ENCODE peak calls at places on chromosomes 16 and 17, in five cellular contexts. V is AG09319, N is PC-3, O is cardiac fibroblast, S is OCI-LY7. E is an unnamed sample.

GRCh38 chr16:74743668-74744299 is 30.8 kb downstream of the FA2H start:
- DNase-seq in V (no peak), N (peak; percentile 95), O (peak; percentile 23), S (no peak), E (no peak)

GRCh38 chr16:1876468-1876867 is 4.5 kb upstream of the MEIOB start:
- DNase-seq in V (no peak), N (no peak), O (no peak), S (no peak), E (peak; percentile 51)

GRCh38 chr16:72590179-72590937 is 418.4 kb upstream of the PMFBP1 start:
- DNase-seq in V (no peak), N (no peak), O (no peak), S (peak; percentile 3), E (peak; percentile 37)

GRCh38 chr16:85395913-85396878 is 216.9 kb upstream of the GSE1 start:
- DNase-seq in V (no peak), N (no peak), O (peak; percentile 54), S (no peak), E (no peak)

GRCh38 chr16:8048433-8048832 is 541.9 kb downstream of the TMEM114 start:
- DNase-seq in V (no peak), N (no peak), O (no peak), S (no peak), E (no peak)

GRCh38 chr16:31092330-31092729 is 2.3 kb downstream of the VKORC1 start:
- DNase-seq in V (no peak), N (no peak), O (no peak), S (no peak), E (no peak)

GRCh38 chr16:65069766-65070165 is 52.1 kb downstream of the CDH11 start:
- DNase-seq in V (no peak), N (no peak), O (no peak), S (no peak), E (no peak)

GRCh38 chr16:2751577-2752034 is 832 bp upstream of the SRRM2 start:
- DNase-seq in V (no peak), N (no peak), O (no peak), S (peak; percentile 92), E (peak; percentile 87)

GRCh38 chr16:4060823-4061222 is 55.4 kb downstream of the ADCY9 start:
- DNase-seq in V (no peak), N (no peak), O (no peak), S (no peak), E (no peak)

GRCh38 chr17:78325076-78325712 is 34.7 kb downstream of the SOCS3 start:
- DNase-seq in V (no peak), N (no peak), O (peak; percentile 79), S (no peak), E (no peak)

DNA sequence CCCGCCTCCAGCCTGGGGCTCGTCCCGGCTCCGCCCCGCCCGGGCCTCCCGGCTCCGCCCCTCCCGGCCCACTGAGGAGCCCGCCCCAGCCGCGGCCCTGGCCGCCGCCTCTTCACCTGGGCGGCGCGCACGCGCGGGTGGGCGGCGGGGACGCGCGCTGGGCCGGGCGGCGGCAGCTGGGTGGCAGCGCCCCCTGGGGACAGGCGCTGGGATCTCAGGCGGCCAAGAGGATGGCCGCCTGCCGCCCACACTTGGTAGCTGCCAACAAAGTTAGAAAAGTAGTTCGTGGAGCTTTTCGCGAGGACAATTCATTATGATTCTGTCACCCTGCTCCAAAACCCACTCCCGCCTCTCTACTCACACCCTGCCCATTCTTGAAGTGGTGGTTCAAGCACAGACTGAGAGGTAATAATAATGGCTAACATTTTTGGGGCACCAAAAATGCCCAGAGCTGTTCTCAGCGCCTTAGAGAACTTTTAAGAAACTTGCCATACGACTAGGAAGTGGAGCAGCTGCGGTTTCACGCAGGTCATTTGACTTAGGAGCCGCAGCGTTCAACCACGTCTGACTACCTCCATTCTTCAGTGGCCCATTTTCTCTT is 340 bp upstream of the MYO1D start:
- DNase-seq in V (peak; percentile 71), N (peak; percentile 86), O (peak; percentile 89), S (peak; percentile 88), E (peak; percentile 96)
- TF ChIP-seq CTCF in V (peak; percentile 66), N (peak; percentile 57), O (peak; percentile 78), S (peak; percentile 75), E (peak; percentile 93)

GRCh38 chr17:55722742-55723487 is at the start of gene TMEM100:
- DNase-seq in V (peak; percentile 44), N (no peak), O (peak; percentile 86), S (no peak), E (no peak)
- TF ChIP-seq CTCF in V (no peak), N (no peak), O (no peak), S (no peak), E (no peak)

DNA sequence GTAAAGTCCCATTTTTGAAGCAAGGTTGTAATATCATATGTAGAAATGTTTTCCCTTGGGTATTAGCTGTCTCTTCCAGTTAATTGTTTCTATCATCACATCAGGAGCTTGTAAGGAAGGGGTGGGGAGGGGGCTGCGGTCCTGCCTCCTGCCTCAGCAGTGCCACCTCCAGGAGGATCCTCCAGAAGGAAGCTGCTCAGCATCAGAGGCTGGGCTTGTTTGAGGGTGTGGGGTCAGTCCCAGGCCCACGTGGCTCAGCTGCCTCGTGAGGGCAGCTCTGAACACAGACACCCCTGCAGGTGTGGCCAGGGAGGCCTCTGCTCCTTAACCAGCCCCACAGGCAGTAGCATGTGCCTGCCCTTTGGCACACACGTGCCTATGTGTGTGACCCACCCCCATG is 46.2 kb downstream of the MRM1 start:
- DNase-seq in V (no peak), N (no peak), O (no peak), S (no peak), E (no peak)
- TF ChIP-seq CTCF in V (no peak), N (no peak), O (no peak), S (peak; percentile 17), E (no peak)

GRCh38 chr17:63185420-63185819 is 219.4 kb downstream of the TANC2 start:
- DNase-seq in V (no peak), N (peak; percentile 26), O (no peak), S (no peak), E (no peak)
- TF ChIP-seq CTCF in V (peak; percentile 9), N (peak; percentile 36), O (no peak), S (no peak), E (no peak)